ENCODE peak calls at places on chromosomes 4 and X, in four cellular contexts. T, F, I and A are unnamed samples.
A peak's percentile ranks its signal among the peaks of the same experiment; 100 is the strongest.

GRCh38 chr4:138710297-138710696 is 305.3 kb upstream of the NOCT start:
- DNase-seq in T (no peak), F (no peak), I (no peak), A (no peak)

GRCh38 chrX:72130762-72131231 is 918 bp downstream of the RTL5 start:
- DNase-seq in I (no peak), T (no peak), F (no peak), A (no peak)

GRCh38 chr4:53777244-53777984 is 186.1 kb upstream of the LNX1 start:
- DNase-seq in I (no peak), T (no peak), F (no peak), A (no peak)

GRCh38 chrX:18889982-18890381 is 93.9 kb downstream of the PHKA2 start:
- DNase-seq in T (no peak), I (no peak), F (no peak), A (no peak)

GRCh38 chrX:119698835-119699234 is 5.9 kb upstream of the SEPTIN6 start:
- DNase-seq in T (no peak), F (no peak), I (peak; percentile 37), A (peak; percentile 73)

GRCh38 chr4:14254806-14255445 is 627.4 kb upstream of the BOD1L1 start:
- DNase-seq in I (no peak), F (no peak), T (no peak), A (no peak)

GRCh38 chr4:7861440-7861881 is 78.2 kb downstream of the AFAP1 start:
- DNase-seq in T (no peak), I (no peak), F (no peak), A (no peak)

GRCh38 chrX:108736509-108737479 is at the start of gene IRS4:
- DNase-seq in T (peak; percentile 14), I (peak; percentile 12), F (no peak), A (no peak)

GRCh38 chr4:155047755-155048154 is 160.7 kb upstream of the NPY2R start:
- DNase-seq in T (no peak), I (no peak), F (no peak), A (no peak)